ENCODE peak calls at places on chromosome X, in eight cellular contexts. N is A549, G is esophagus squamous epithelium, Q is IMR-90, Z is tibial nerve, I is transverse colon, E is HCT116, S is stomach. X is an unnamed sample.

GRCh38 chrX:150363561-150364346 is 637 bp downstream of the MAMLD1 start:
- DNase-seq in I (peak), Z (no peak), E (no peak), G (no peak), N (peak), Q (peak), S (no peak), X (no peak)

GRCh38 chrX:19272452-19272851 is 71.3 kb upstream of the PDHA1 start:
- DNase-seq in Q (peak), Z (no peak), E (no peak), S (no peak), G (no peak), N (no peak), I (no peak), X (no peak)

GRCh38 chrX:29858714-29859113 is 356.6 kb upstream of the MAGEB2 start:
- DNase-seq in Z (no peak), Q (peak), E (no peak), I (no peak), N (no peak), S (no peak), G (no peak), X (no peak)

GRCh38 chrX:144259054-144259453 is 375.2 kb downstream of the UBE2NL start:
- DNase-seq in E (no peak), I (no peak), S (no peak), Q (no peak), Z (no peak), G (no peak), N (no peak), X (no peak)

GRCh38 chrX:15465347-15465746 is 27.8 kb downstream of the PIR start:
- DNase-seq in N (no peak), S (no peak), E (no peak), Z (peak), G (no peak), Q (peak), I (no peak), X (no peak)

GRCh38 chrX:16573781-16574180 is 76.2 kb upstream of the S100G start:
- DNase-seq in I (no peak), E (no peak), N (no peak), Z (no peak), S (no peak), G (no peak), Q (peak), X (no peak)

GRCh38 chrX:133726211-133726630 is 259.2 kb downstream of the GPC3 start:
- DNase-seq in I (no peak), N (peak), S (no peak), E (peak), Q (peak), G (no peak), Z (no peak), X (no peak)

GRCh38 chrX:65635371-65635770 is 32.1 kb upstream of the MSN start:
- DNase-seq in Z (peak), G (no peak), S (no peak), Q (no peak), N (no peak), I (no peak), E (no peak), X (no peak)

DNA sequence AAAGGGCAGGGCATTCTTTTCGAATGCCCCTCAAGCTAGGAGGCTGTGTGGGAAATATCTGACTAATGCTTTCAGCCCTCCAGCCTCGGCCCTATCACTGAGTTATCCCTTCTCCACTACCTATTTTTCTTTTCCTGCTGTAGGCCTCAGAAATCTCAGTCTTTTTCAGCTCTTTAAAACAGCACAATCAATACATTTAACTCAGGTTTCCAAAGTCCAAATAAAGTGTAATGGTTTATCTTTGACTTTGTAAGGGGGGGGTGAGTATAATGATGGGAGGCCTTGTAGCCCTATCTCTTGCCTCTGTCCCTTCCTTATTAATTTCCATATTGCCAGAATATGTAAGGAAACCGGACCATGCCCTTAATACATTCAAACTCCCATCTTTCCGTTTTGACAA is 1.6 kb upstream of the WNK3 start:
- DNase-seq in Q (no peak), Z (no peak), I (no peak), G (no peak), S (no peak), N (no peak), E (no peak), X (no peak)
- H3K27ac ChIP-seq in Q (no peak), Z (no peak), I (no peak), G (no peak), S (no peak), N (no peak), E (no peak), X (no peak)

GRCh38 chrX:11739796-11740195 is 18.2 kb upstream of the MSL3 start:
- DNase-seq in Q (no peak), S (no peak), Z (no peak), N (no peak), E (no peak), I (no peak), G (no peak), X (no peak)
- TF ChIP-seq POLR2A in Q (no peak), S (no peak), Z (no peak), N (no peak), E (no peak), I (no peak), G (no peak), X (no peak)

GRCh38 chrX:48957477-48957826 is at the start of gene OTUD5:
- DNase-seq in Z (no peak), I (no peak), E (no peak), Q (no peak), S (no peak), N (no peak), G (no peak), X (no peak)
- H3K27ac ChIP-seq in Z (peak), I (peak), E (peak), Q (peak), S (peak), N (peak), G (peak), X (peak)

GRCh38 chrX:31593353-31593752 is 521.5 kb upstream of the FTHL17 start:
- DNase-seq in Q (peak), N (no peak), Z (no peak), E (no peak), G (no peak), I (no peak), S (no peak), X (no peak)

GRCh38 chrX:31591355-31591754 is 519.5 kb upstream of the FTHL17 start:
- DNase-seq in I (no peak), Q (no peak), S (no peak), E (no peak), Z (no peak), G (no peak), N (no peak), X (no peak)

GRCh38 chrX:31589503-31589902 is 517.7 kb upstream of the FTHL17 start:
- DNase-seq in Q (no peak), G (no peak), S (no peak), I (no peak), N (no peak), Z (no peak), E (no peak), X (no peak)

GRCh38 chrX:31590581-31591113 is 518.8 kb upstream of the FTHL17 start:
- DNase-seq in I (no peak), Q (peak), G (no peak), E (no peak), Z (no peak), S (no peak), N (no peak), X (no peak)

GRCh38 chrX:31588355-31588754 is 516.5 kb upstream of the FTHL17 start:
- DNase-seq in G (no peak), N (no peak), E (no peak), S (no peak), I (no peak), Z (no peak), Q (no peak), X (no peak)
- TF ChIP-seq POLR2A in G (no peak), N (no peak), E (no peak), S (no peak), I (no peak), Z (no peak), Q (no peak), X (no peak)

GRCh38 chrX:85109235-85109634 is 105.6 kb downstream of the APOOL start:
- DNase-seq in G (no peak), N (peak), E (peak), I (no peak), Q (no peak), Z (no peak), S (no peak), X (no peak)

GRCh38 chrX:85107407-85107806 is 103.7 kb downstream of the APOOL start:
- DNase-seq in N (peak), E (no peak), I (no peak), Z (no peak), G (no peak), S (no peak), Q (no peak), X (no peak)

GRCh38 chrX:85111347-85111746 is 107.7 kb downstream of the APOOL start:
- DNase-seq in Z (peak), S (no peak), Q (peak), N (no peak), E (no peak), I (no peak), G (no peak), X (no peak)

GRCh38 chrX:85112270-85112669 is 108.6 kb downstream of the APOOL start:
- DNase-seq in N (no peak), Q (no peak), I (peak), G (no peak), Z (no peak), S (no peak), E (no peak), X (no peak)

DNA sequence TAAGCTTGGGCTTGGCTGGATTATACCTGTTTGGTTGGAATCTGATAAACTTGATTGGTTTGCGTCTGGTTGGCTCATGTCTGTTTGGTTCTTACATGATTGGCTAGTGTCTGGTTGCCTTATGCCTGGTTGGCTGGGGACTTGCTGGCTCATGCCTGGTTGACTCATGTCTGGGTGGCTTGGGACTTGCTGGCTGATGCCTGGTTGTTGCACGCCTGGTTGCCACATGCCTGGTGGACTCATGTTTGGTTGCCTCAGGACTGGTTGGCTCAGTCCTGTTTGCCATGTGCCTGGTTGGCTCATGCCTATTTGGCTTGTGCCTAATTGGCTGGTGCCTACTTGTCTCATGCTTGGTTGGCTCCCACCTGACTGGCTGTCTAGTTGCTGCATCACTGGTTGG is 104.5 kb downstream of the APOOL start:
- DNase-seq in S (no peak), Q (no peak), G (no peak), I (no peak), N (no peak), Z (no peak), E (no peak), X (no peak)
- H3K27ac ChIP-seq in S (no peak), Q (no peak), G (no peak), I (no peak), N (no peak), Z (no peak), E (no peak), X (no peak)

DNA sequence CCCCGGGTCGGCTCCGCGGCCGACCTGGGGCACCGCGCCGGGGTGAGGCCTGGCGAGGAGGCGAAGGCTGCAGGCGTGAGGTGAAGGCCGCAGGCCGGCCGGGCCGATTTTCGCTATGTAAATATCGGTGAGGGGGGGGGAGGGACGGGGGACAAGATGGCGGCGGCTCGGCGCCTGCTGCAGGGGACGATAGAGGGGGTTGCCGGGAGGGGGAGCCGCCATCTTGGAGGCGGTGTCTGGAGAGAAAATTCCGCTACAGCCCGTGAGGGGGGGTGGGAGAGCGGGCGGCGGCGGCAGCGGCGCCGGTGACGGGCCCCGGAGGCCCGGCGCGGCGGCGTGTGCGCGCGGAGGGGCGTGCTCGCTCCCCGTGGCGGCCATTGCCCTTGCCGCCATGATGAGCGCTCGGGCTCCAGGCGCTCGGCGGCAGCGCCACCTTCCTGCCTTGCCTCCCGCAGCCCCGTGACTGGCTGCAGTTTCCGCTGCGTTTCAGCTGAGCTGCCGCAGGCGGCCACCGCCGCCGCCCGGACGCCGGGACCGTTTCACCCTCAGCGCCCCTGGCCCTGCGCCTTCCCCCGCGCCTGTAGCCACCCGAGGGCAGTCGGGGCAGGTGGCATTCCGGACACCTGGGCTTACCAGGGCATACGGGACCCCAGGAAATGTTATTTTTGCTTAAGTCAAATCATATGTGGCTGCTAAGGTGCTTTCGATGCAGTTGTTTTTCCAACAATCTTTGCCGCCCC is 692 bp downstream of the ZFX start:
- DNase-seq in Q (peak), E (peak), N (peak), Z (peak), G (peak), I (peak), S (peak), X (peak)
- TF ChIP-seq POLR2A in Q (peak), E (no peak), N (peak), Z (no peak), G (peak), I (peak), S (no peak), X (peak)

GRCh38 chrX:52558140-52558539 is 41.3 kb upstream of the XAGE1B start:
- DNase-seq in Q (no peak), Z (no peak), S (no peak), G (no peak), N (no peak), E (no peak), I (no peak), X (no peak)

DNA sequence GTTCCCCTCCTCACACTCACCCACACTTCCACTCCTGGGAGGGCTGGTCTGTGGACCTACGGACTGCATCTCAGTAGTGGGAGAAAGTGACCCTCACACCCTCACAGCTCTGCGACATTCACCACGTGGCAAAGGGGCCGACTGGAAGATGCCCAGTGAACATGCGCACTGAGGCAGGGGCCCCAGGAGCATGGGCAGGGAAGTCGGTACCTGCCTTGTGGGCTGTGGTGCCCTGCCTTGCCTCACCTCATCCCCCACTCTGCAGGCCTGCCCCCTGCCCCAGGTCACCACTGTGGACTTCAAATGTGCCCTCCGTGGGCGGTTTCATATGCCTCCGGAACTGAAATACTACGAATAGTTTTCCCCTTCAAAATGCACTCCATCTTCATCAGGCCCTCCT is 46.2 kb upstream of the XAGE1B start:
- DNase-seq in Q (no peak), I (no peak), Z (no peak), S (no peak), E (no peak), G (no peak), N (no peak), X (no peak)
- H3K27ac ChIP-seq in Q (no peak), I (no peak), Z (no peak), S (no peak), E (no peak), G (no peak), N (no peak), X (no peak)

DNA sequence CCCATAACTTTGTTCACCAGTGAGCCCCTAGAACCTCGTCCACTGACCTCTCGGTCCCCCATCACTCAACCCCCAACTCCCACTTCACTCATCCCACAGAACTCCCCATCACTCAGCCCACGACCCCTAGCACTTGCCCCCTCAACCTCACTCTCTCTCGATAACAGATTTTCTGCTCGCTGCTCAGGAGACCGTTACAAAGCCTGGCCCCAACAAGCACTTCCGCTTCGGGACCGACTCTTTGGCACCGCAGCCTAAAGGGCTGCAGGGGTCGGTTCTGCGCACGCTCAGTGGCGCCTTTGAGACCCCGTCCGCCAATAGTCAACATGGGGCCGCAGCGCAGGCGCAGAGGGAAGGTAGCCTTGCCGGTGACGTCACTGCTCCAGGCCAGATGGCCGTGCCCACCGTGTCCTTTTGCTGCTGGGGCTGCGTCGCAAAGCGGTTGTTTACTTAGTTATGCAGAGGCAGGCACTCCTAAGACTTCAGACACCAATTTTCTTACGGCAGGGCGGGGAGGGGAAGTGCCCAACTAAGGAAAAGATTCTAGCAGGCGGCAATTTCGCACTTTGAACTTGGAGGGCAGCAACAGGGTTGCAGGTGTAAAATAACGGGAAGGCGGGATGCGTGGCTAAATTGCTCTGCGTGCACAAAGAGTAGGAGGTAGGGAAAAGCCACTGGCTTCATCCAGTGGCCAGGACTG is at the start of gene ZNF182:
- DNase-seq in S (peak), I (peak), G (peak), E (peak), Q (peak), Z (peak), N (peak), X (peak)
- TF ChIP-seq POLR2A in S (no peak), I (peak), G (peak), E (no peak), Q (peak), Z (peak), N (peak), X (peak)

X was measured in prostate gland.